ENCODE peak calls at places on chromosome 16, in four cellular contexts. I is A549, K is GM12878, R is HepG2. J is an unnamed sample.

GRCh38 chr16:3183445-3184139 is 4.4 kb upstream of the OR1F1 start:
- DNase-seq in I (no peak), K (no peak), R (no peak), J (no peak)

GRCh38 chr16:17471745-17472075 is 950 bp upstream of the XYLT1 start:
- DNase-seq in I (no peak), K (no peak), R (no peak), J (no peak)

GRCh38 chr16:27174798-27175197 is 28.5 kb upstream of the KDM8 start:
- DNase-seq in I (peak), K (no peak), R (no peak), J (peak)

GRCh38 chr16:70804729-70805169 is 3.8 kb upstream of the VAC14 start:
- DNase-seq in I (no peak), K (no peak), R (no peak), J (no peak)

GRCh38 chr16:50685456-50686058 is 4.4 kb upstream of the SNX20 start:
- DNase-seq in I (no peak), K (no peak), R (no peak), J (no peak)

GRCh38 chr16:31452631-31453106 is 6.6 kb upstream of the ARMC5 start:
- DNase-seq in I (no peak), K (no peak), R (no peak), J (peak)

GRCh38 chr16:68644715-68645493 is at the start of gene CDH3:
- DNase-seq in I (no peak), K (no peak), R (no peak), J (peak)

GRCh38 chr16:89108412-89108811 is 14.8 kb downstream of the ACSF3 start:
- DNase-seq in I (no peak), K (no peak), R (no peak), J (no peak)

GRCh38 chr16:65122974-65123845 is 1.3 kb upstream of the CDH11 start:
- DNase-seq in I (no peak), K (no peak), R (no peak), J (no peak)

GRCh38 chr16:75329933-75330332 is 78.5 kb upstream of the BCAR1 start:
- DNase-seq in I (no peak), K (no peak), R (peak), J (no peak)

GRCh38 chr16:77918792-77919707 is 103.3 kb upstream of the CLEC3A start:
- DNase-seq in I (no peak), K (no peak), R (peak), J (no peak)

GRCh38 chr16:24580665-24581064 is 41.3 kb downstream of the RBBP6 start:
- DNase-seq in I (peak), K (no peak), R (no peak), J (no peak)

GRCh38 chr16:77944631-77945030 is 77.7 kb upstream of the CLEC3A start:
- DNase-seq in I (no peak), K (no peak), R (no peak), J (no peak)

GRCh38 chr16:2715519-2715918 is 4.5 kb downstream of the PRSS27 start:
- DNase-seq in I (no peak), K (no peak), R (no peak), J (peak)

GRCh38 chr16:6122401-6122800 is 1024.8 kb upstream of the EEF2KMT start:
- DNase-seq in I (no peak), K (no peak), R (no peak), J (no peak)

GRCh38 chr16:78133919-78134318 is 34.5 kb downstream of the WWOX start:
- DNase-seq in I (no peak), K (no peak), R (peak), J (no peak)

GRCh38 chr16:30054959-30055553 is 10.5 kb upstream of the ALDOA start:
- DNase-seq in I (peak), K (no peak), R (peak), J (peak)

GRCh38 chr16:29117631-29118030 is 132.8 kb downstream of the LAT start:
- DNase-seq in I (no peak), K (no peak), R (no peak), J (no peak)

GRCh38 chr16:58345574-58346354 is 46.5 kb upstream of the GINS3 start:
- DNase-seq in I (no peak), K (no peak), R (no peak), J (no peak)

GRCh38 chr16:68275611-68276191 is 11.4 kb downstream of the SLC7A6 start:
- DNase-seq in I (no peak), K (peak), R (peak), J (no peak)

GRCh38 chr16:76654421-76654820 is 377.2 kb downstream of the CNTNAP4 start:
- DNase-seq in I (no peak), K (no peak), R (no peak), J (no peak)

GRCh38 chr16:57041182-57042156 is 50.9 kb upstream of the CPNE2 start:
- DNase-seq in I (no peak), K (peak), R (no peak), J (no peak)

GRCh38 chr16:31228206-31228605 is 11.3 kb upstream of the PYDC1 start:
- DNase-seq in I (no peak), K (no peak), R (no peak), J (no peak)

GRCh38 chr16:29745853-29746345 is at the start of gene C16orf54:
- DNase-seq in I (no peak), K (peak), R (no peak), J (no peak)

GRCh38 chr16:12798171-12798570 is 5.5 kb downstream of the CPPED1 start:
- DNase-seq in I (no peak), K (no peak), R (no peak), J (no peak)

GRCh38 chr16:55370762-55371482 is 46.9 kb downstream of the IRX6 start:
- DNase-seq in I (peak), K (no peak), R (peak), J (peak)
- H3K4me3 ChIP-seq in I (no peak), K (no peak), R (no peak), J (no peak)

GRCh38 chr16:11783319-11784047 is 13.6 kb downstream of the ZC3H7A start:
- DNase-seq in I (no peak), K (peak), R (no peak), J (peak)
- TF ChIP-seq RFX5 in I (no peak), K (no peak), R (no peak), J (no peak)

GRCh38 chr16:86391987-86392386 is 118.3 kb upstream of the FOXF1 start:
- DNase-seq in I (no peak), K (no peak), R (no peak), J (no peak)
- TF ChIP-seq POLR2AphosphoS2 in I (no peak), K (no peak), R (no peak), J (no peak)

GRCh38 chr16:66925322-66925840 is at the start of gene RRAD:
- DNase-seq in I (no peak), K (no peak), R (no peak), J (peak)

GRCh38 chr16:66921758-66922450 is 3.2 kb upstream of the CDH16 start:
- DNase-seq in I (no peak), K (no peak), R (no peak), J (no peak)

GRCh38 chr16:66924527-66925321 is 611 bp downstream of the RRAD start:
- DNase-seq in I (peak), K (no peak), R (no peak), J (peak)

GRCh38 chr16:66923247-66923851 is 2.0 kb downstream of the RRAD start:
- DNase-seq in I (no peak), K (no peak), R (no peak), J (no peak)

GRCh38 chr16:66923866-66924265 is 1.5 kb downstream of the RRAD start:
- DNase-seq in I (no peak), K (no peak), R (no peak), J (no peak)
- H3K4me3 ChIP-seq in I (no peak), K (no peak), R (no peak), J (no peak)

GRCh38 chr16:66273644-66274334 is 92.7 kb upstream of the CDH5 start:
- DNase-seq in I (no peak), K (no peak), R (no peak), J (no peak)

GRCh38 chr16:66275795-66276428 is 90.6 kb upstream of the CDH5 start:
- DNase-seq in I (peak), K (no peak), R (peak), J (peak)

GRCh38 chr16:66272461-66272860 is 94.0 kb upstream of the CDH5 start:
- DNase-seq in I (no peak), K (no peak), R (no peak), J (no peak)

GRCh38 chr16:66273036-66273435 is 93.5 kb upstream of the CDH5 start:
- DNase-seq in I (no peak), K (no peak), R (no peak), J (no peak)

GRCh38 chr16:66274335-66275110 is 92.0 kb upstream of the CDH5 start:
- DNase-seq in I (peak), K (no peak), R (peak), J (peak)
- TF ChIP-seq RFX5 in I (no peak), K (no peak), R (no peak), J (no peak)